ENCODE peak calls at places on chromosomes 3 and 15, in four cellular contexts. U is GM19239, W is SK-MEL-5, F is mesothelial cell of epicardium. L is an unnamed sample.

GRCh38 chr3:52407779-52408178 is 37.1 kb downstream of the SEMA3G start:
- DNase-seq in U (no peak), W (no peak), F (no peak), L (peak; percentile 37)

GRCh38 chr3:89268059-89268458 is 160.6 kb downstream of the EPHA3 start:
- DNase-seq in U (no peak), W (peak; percentile 40), F (no peak), L (no peak)

GRCh38 chr3:183427206-183428139 is 946 bp downstream of the MCF2L2 start:
- DNase-seq in U (no peak), W (no peak), F (no peak), L (no peak)

GRCh38 chr15:56831467-56831866 is 87.0 kb upstream of the TCF12 start:
- DNase-seq in U (no peak), W (no peak), F (no peak), L (no peak)

GRCh38 chr3:100103558-100104441 is 10.5 kb downstream of the FILIP1L start:
- DNase-seq in U (peak; percentile 28), W (no peak), F (no peak), L (peak; percentile 57)

GRCh38 chr3:67692621-67693020 is 38.2 kb upstream of the SUCLG2 start:
- DNase-seq in U (no peak), W (no peak), F (no peak), L (no peak)

GRCh38 chr3:134092231-134092701 is 62.5 kb upstream of the SLCO2A1 start:
- DNase-seq in U (no peak), W (no peak), F (no peak), L (no peak)

GRCh38 chr3:69204315-69204957 is 82.0 kb upstream of the LMOD3 start:
- DNase-seq in U (peak; percentile 15), W (no peak), F (no peak), L (no peak)

GRCh38 chr15:48012191-48012590 is 108.6 kb upstream of the SLC24A5 start:
- DNase-seq in U (no peak), W (no peak), F (no peak), L (no peak)

GRCh38 chr3:127462111-127462655 is 128.3 kb downstream of the TPRA1 start:
- DNase-seq in U (no peak), W (no peak), F (no peak), L (no peak)

GRCh38 chr15:84892786-84893307 is 8.4 kb downstream of the SLC28A1 start:
- DNase-seq in U (no peak), W (no peak), F (no peak), L (no peak)

GRCh38 chr3:94185753-94186152 is 122.9 kb downstream of the NSUN3 start:
- DNase-seq in U (no peak), W (no peak), F (no peak), L (no peak)

GRCh38 chr3:123025642-123026521 is 1.7 kb downstream of the SEMA5B start:
- DNase-seq in U (no peak), W (no peak), F (peak; percentile 39), L (no peak)

GRCh38 chr3:67601385-67601784 is 53.0 kb downstream of the SUCLG2 start:
- DNase-seq in U (no peak), W (peak; percentile 22), F (no peak), L (no peak)

GRCh38 chr3:120129718-120130117 is 35.5 kb upstream of the GSK3B start:
- DNase-seq in U (no peak), W (no peak), F (no peak), L (no peak)

GRCh38 chr15:29471306-29471705 is 201.7 kb upstream of the NSMCE3 start:
- DNase-seq in U (no peak), W (no peak), F (no peak), L (no peak)

GRCh38 chr3:105518806-105519418 is 152.2 kb downstream of the ALCAM start:
- DNase-seq in U (peak; percentile 14), W (peak; percentile 74), F (no peak), L (peak; percentile 59)

GRCh38 chr3:137642831-137643230 is 121.3 kb upstream of the SOX14 start:
- DNase-seq in U (no peak), W (no peak), F (no peak), L (no peak)

GRCh38 chr3:30130391-30130790 is 476.0 kb upstream of the TGFBR2 start:
- DNase-seq in U (no peak), W (no peak), F (no peak), L (no peak)

GRCh38 chr3:144085964-144086363 is 114.3 kb downstream of the DIPK2A start:
- DNase-seq in U (no peak), W (peak; percentile 23), F (no peak), L (no peak)

GRCh38 chr15:64464271-64465005 is 4.1 kb downstream of the ZNF609 start:
- DNase-seq in U (no peak), W (no peak), F (no peak), L (no peak)

L was measured in foreskin melanocyte.